ENCODE peak calls at places on chromosomes 6 and 20, in nine cellular contexts. B, S, O, P, F, Q, J, Z and C are unnamed samples.
A peak's percentile ranks its signal among the peaks of the same experiment; 100 is the strongest.

GRCh38 chr6:108156938-108157233 is 8.9 kb upstream of the NR2E1 start:
- DNase-seq in O (no peak), Q (no peak), F (no peak), Z (no peak), B (no peak), S (no peak), J (no peak), P (no peak), C (no peak)

GRCh38 chr6:82251942-82252341 is 4.4 kb upstream of the IBTK start:
- DNase-seq in J (no peak), O (no peak), Q (no peak), Z (no peak), S (no peak), B (no peak), F (no peak), P (no peak), C (no peak)

GRCh38 chr6:31977816-31978431 is 3.9 kb upstream of the C4A start:
- DNase-seq in Q (no peak), B (no peak), S (no peak), Z (no peak), F (no peak), J (no peak), O (no peak), P (no peak), C (no peak)

GRCh38 chr6:143743256-143744166 is 65.7 kb downstream of the PHACTR2 start:
- DNase-seq in F (no peak), B (peak; percentile 45), Q (no peak), S (no peak), P (no peak), Z (no peak), O (no peak), J (no peak), C (peak; percentile 48)

GRCh38 chr20:51801220-51801991 is 915 bp downstream of the SALL4 start:
- DNase-seq in Q (no peak), F (no peak), Z (peak; percentile 64), B (no peak), J (peak; percentile 23), O (no peak), P (no peak), S (no peak), C (no peak)

GRCh38 chr20:31573555-31574295 is 31.4 kb upstream of the ID1 start:
- DNase-seq in Z (no peak), B (no peak), J (no peak), P (peak; percentile 77), O (no peak), F (no peak), S (no peak), Q (no peak), C (no peak)

GRCh38 chr20:41204304-41205265 is 67.2 kb downstream of the PLCG1 start:
- DNase-seq in O (no peak), Z (no peak), J (no peak), B (no peak), S (no peak), F (no peak), P (no peak), Q (no peak), C (no peak)

GRCh38 chr6:168892031-168892430 is 361.6 kb downstream of the THBS2 start:
- DNase-seq in S (no peak), B (no peak), J (no peak), F (no peak), O (no peak), Z (no peak), P (no peak), Q (no peak), C (no peak)

GRCh38 chr6:16635291-16635809 is 125.9 kb downstream of the ATXN1 start:
- DNase-seq in O (no peak), Q (no peak), Z (no peak), P (no peak), F (no peak), B (no peak), S (no peak), J (no peak), C (no peak)

GRCh38 chr6:80527552-80528052 is 421.1 kb downstream of the BCKDHB start:
- DNase-seq in S (no peak), Q (no peak), P (no peak), J (no peak), Z (no peak), O (no peak), B (no peak), F (no peak), C (no peak)

GRCh38 chr20:23129256-23129655 is 43.1 kb upstream of the CD93 start:
- DNase-seq in B (no peak), P (no peak), O (no peak), S (no peak), J (no peak), Q (no peak), Z (no peak), F (no peak), C (no peak)

GRCh38 chr6:46491789-46492547 is 719 bp upstream of the RCAN2 start:
- DNase-seq in Q (peak; percentile 68), P (peak; percentile 83), Z (peak; percentile 48), B (peak; percentile 34), O (no peak), J (peak; percentile 50), F (no peak), S (no peak), C (peak; percentile 57)

GRCh38 chr20:22963581-22963980 is 71.5 kb upstream of the SSTR4 start:
- DNase-seq in B (no peak), Z (no peak), P (no peak), Q (no peak), F (no peak), J (no peak), O (no peak), S (no peak), C (no peak)

GRCh38 chr6:27862396-27863061 is 49.7 kb downstream of the OR2B2 start:
- DNase-seq in B (no peak), P (no peak), Q (no peak), Z (no peak), O (no peak), S (no peak), F (no peak), J (no peak), C (no peak)

GRCh38 chr20:37501940-37502339 is 19.1 kb upstream of the NNAT start:
- DNase-seq in F (no peak), Z (no peak), J (no peak), P (no peak), B (no peak), S (no peak), Q (no peak), O (no peak), C (no peak)

GRCh38 chr6:167825059-167825758 is 1.5 kb upstream of the AFDN start:
- DNase-seq in B (peak; percentile 57), Z (peak; percentile 66), S (no peak), O (no peak), Q (no peak), P (no peak), J (no peak), F (no peak), C (no peak)

GRCh38 chr6:27582928-27583725 is 110.2 kb upstream of the ZNF184 start:
- DNase-seq in F (no peak), P (no peak), Z (no peak), J (no peak), S (no peak), Q (no peak), B (no peak), O (no peak), C (no peak)

GRCh38 chr6:112193111-112193510 is 61.3 kb downstream of the LAMA4 start:
- DNase-seq in P (no peak), Z (no peak), B (no peak), J (no peak), F (no peak), O (no peak), S (no peak), Q (no peak), C (no peak)

GRCh38 chr6:112195166-112195565 is 59.2 kb downstream of the LAMA4 start:
- DNase-seq in J (no peak), O (no peak), Q (no peak), B (no peak), P (no peak), S (no peak), Z (no peak), F (no peak), C (no peak)

GRCh38 chr6:112191509-112191908 is 62.9 kb downstream of the LAMA4 start:
- DNase-seq in J (no peak), Z (no peak), P (no peak), S (no peak), F (no peak), B (no peak), O (no peak), Q (no peak), C (no peak)

GRCh38 chr6:112196290-112196689 is 58.1 kb downstream of the LAMA4 start:
- DNase-seq in F (no peak), Z (no peak), Q (no peak), J (no peak), S (no peak), P (no peak), O (no peak), B (no peak), C (no peak)

GRCh38 chr6:112193535-112194051 is 60.8 kb downstream of the LAMA4 start:
- DNase-seq in F (no peak), J (no peak), Z (no peak), O (no peak), B (no peak), S (no peak), P (no peak), Q (no peak), C (no peak)
- H3K4me1 ChIP-seq in F (no peaks in the 10 kb centered on the region), J (peaks cover 14% of the 10 kb centered on the region), Z (peaks cover 2% of the 10 kb centered on the region), O (no peaks in the 10 kb centered on the region), B (no peaks in the 10 kb centered on the region), S (peaks cover 4% of the 10 kb centered on the region), P (no peaks in the 10 kb centered on the region), Q (no peaks in the 10 kb centered on the region), C (peaks cover 73% of the 10 kb centered on the region)

GRCh38 chr6:48272518-48272917 is 161.5 kb upstream of the PTCHD4 start:
- DNase-seq in Z (no peak), B (no peak), F (no peak), P (no peak), O (no peak), J (no peak), S (no peak), Q (no peak), C (no peak)
- H3K4me3 ChIP-seq in Z (no peak overlapping the region), B (no peak overlapping the region), F (no peak overlapping the region), P (no peak overlapping the region), O (no peak overlapping the region), J (no peak overlapping the region), S (no peak overlapping the region), Q (no peak overlapping the region), C (no peak overlapping the region)

GRCh38 chr20:43188861-43189613 is 669 bp downstream of the PTPRT start:
- DNase-seq in P (no peak), Z (no peak), B (no peak), F (no peak), O (no peak), Q (no peak), J (no peak), S (no peak), C (no peak)
- H3K27me3 ChIP-seq in P (peaks cover 20% of the 10 kb centered on the region), Z (peaks cover 43% of the 10 kb centered on the region), B (no peaks in the 10 kb centered on the region), F (peaks cover 1% of the 10 kb centered on the region), O (peaks cover 13% of the 10 kb centered on the region), Q (peaks cover 51% of the 10 kb centered on the region), J (peaks cover 84% of the 10 kb centered on the region), S (peaks cover 10% of the 10 kb centered on the region), C (peaks cover 96% of the 10 kb centered on the region)

DNA sequence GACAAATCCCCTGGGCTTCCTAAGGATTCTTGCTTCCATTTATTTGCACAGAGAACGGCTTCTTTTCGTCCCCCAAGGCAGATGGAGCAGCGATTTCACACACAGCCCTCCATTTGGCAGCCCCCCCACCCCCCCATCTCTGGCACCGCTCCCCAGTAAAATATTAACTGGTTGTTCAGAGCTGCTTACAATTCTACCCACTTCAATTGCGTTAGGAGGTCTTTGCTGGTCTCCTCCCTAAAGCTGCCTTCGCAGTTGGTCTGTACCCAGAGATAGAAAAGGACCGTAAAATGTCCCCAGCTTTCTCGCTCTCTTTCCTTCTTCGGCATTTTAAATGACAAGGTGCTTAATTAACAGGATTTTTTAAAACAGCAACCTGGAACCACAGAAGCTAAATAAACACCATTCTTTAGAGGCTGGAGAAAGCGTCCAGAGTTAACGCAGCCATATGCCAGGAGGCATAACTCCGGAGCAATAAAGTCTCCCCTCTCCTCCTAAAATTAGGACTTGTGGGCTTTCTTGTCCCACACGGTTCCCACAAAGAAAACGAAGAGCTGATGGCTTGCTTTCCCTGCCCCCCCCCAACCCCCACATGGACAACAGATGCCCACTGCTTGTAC is 1.7 kb upstream of the ZMYND8 start:
- DNase-seq in Z (no peak), P (no peak), J (no peak), F (no peak), S (no peak), O (no peak), B (no peak), Q (peak; percentile 47), C (no peak)
- H3K4me1 ChIP-seq in Z (peaks cover 52% of the 10 kb centered on the region), P (peaks cover 97% of the 10 kb centered on the region), J (peaks cover 94% of the 10 kb centered on the region), F (peaks cover 43% of the 10 kb centered on the region), S (no peaks in the 10 kb centered on the region), O (peaks cover 59% of the 10 kb centered on the region), B (peaks cover 62% of the 10 kb centered on the region), Q (peaks cover 87% of the 10 kb centered on the region), C (peaks cover 98% of the 10 kb centered on the region)